ENCODE peak calls at places on chromosomes 3 and 15, in seven cellular contexts. One of them, this sample, is unnamed.

GRCh38 chr3:130539005-130539404 is 22.0 kb downstream of the COL6A6 start:
- DNase-seq in H9: peak; percentile 73
- DNase-seq in GM23248: peak; percentile 63
- DNase-seq in GM23338: peak; percentile 84
- DNase-seq in K562: peak; percentile 71
- DNase-seq in Karpas-422: peak; percentile 87
- DNase-seq in SK-N-SH: peak; percentile 68
- DNase-seq in this sample: peak; percentile 4

GRCh38 chr3:183913580-183913920 is 28.9 kb upstream of the PARL start:
- DNase-seq in GM23248: no peak
- DNase-seq in K562: no peak
- DNase-seq in GM23338: no peak
- DNase-seq in Karpas-422: no peak
- DNase-seq in H9: no peak
- DNase-seq in SK-N-SH: no peak
- DNase-seq in this sample: no peak

GRCh38 chr3:42472555-42472954 is 29.9 kb upstream of the VIPR1 start:
- DNase-seq in GM23338: no peak
- DNase-seq in GM23248: no peak
- DNase-seq in H9: no peak
- DNase-seq in SK-N-SH: no peak
- DNase-seq in K562: no peak
- DNase-seq in Karpas-422: no peak
- DNase-seq in this sample: no peak

GRCh38 chr15:39191871-39192281 is 389.0 kb upstream of the THBS1 start:
- DNase-seq in GM23338: no peak
- DNase-seq in H9: no peak
- DNase-seq in K562: no peak
- DNase-seq in Karpas-422: no peak
- DNase-seq in GM23248: peak; percentile 66
- DNase-seq in SK-N-SH: no peak
- DNase-seq in this sample: no peak

GRCh38 chr3:68007621-68008226 is 353.3 kb upstream of the SUCLG2 start:
- DNase-seq in GM23338: peak; percentile 71
- DNase-seq in GM23248: no peak
- DNase-seq in Karpas-422: no peak
- DNase-seq in H9: peak; percentile 69
- DNase-seq in K562: no peak
- DNase-seq in SK-N-SH: peak; percentile 21
- DNase-seq in this sample: no peak

GRCh38 chr3:100120693-100121092 is 6.4 kb upstream of the FILIP1L start:
- DNase-seq in K562: no peak
- DNase-seq in GM23248: no peak
- DNase-seq in Karpas-422: no peak
- DNase-seq in SK-N-SH: no peak
- DNase-seq in H9: no peak
- DNase-seq in GM23338: no peak
- DNase-seq in this sample: no peak

GRCh38 chr15:82043726-82044372 is 2.0 kb downstream of the MEX3B start:
- DNase-seq in Karpas-422: no peak
- DNase-seq in SK-N-SH: peak; percentile 56
- DNase-seq in GM23248: peak; percentile 75
- DNase-seq in K562: no peak
- DNase-seq in GM23338: peak; percentile 62
- DNase-seq in H9: peak; percentile 41
- DNase-seq in this sample: peak; percentile 15

GRCh38 chr15:57668074-57668473 is 38.4 kb upstream of the POLR2M start:
- DNase-seq in GM23338: no peak
- DNase-seq in SK-N-SH: no peak
- DNase-seq in GM23248: no peak
- DNase-seq in Karpas-422: no peak
- DNase-seq in H9: no peak
- DNase-seq in K562: no peak
- DNase-seq in this sample: no peak

GRCh38 chr15:40591310-40591845 is 2.7 kb upstream of the KNL1 start:
- DNase-seq in GM23248: no peak
- DNase-seq in SK-N-SH: no peak
- DNase-seq in K562: peak; percentile 51
- DNase-seq in GM23338: peak; percentile 69
- DNase-seq in Karpas-422: no peak
- DNase-seq in H9: peak; percentile 57
- DNase-seq in this sample: no peak

GRCh38 chr3:15753056-15753710 is 44.6 kb downstream of the ANKRD28 start:
- DNase-seq in K562: no peak
- DNase-seq in GM23338: no peak
- DNase-seq in GM23248: no peak
- DNase-seq in Karpas-422: no peak
- DNase-seq in SK-N-SH: no peak
- DNase-seq in H9: no peak
- DNase-seq in this sample: no peak

GRCh38 chr3:193921480-193921879 is 214.5 kb upstream of the HES1 start:
- DNase-seq in SK-N-SH: no peak
- DNase-seq in H9: no peak
- DNase-seq in Karpas-422: no peak
- DNase-seq in GM23338: no peak
- DNase-seq in K562: no peak
- DNase-seq in GM23248: no peak
- DNase-seq in this sample: no peak

GRCh38 chr3:193917096-193917495 is 218.9 kb upstream of the HES1 start:
- DNase-seq in GM23248: no peak
- DNase-seq in H9: no peak
- DNase-seq in K562: no peak
- DNase-seq in GM23338: no peak
- DNase-seq in SK-N-SH: no peak
- DNase-seq in Karpas-422: no peak
- DNase-seq in this sample: no peak

GRCh38 chr3:193922034-193922774 is 213.7 kb upstream of the HES1 start:
- DNase-seq in Karpas-422: no peak
- DNase-seq in K562: no peak
- DNase-seq in H9: no peak
- DNase-seq in GM23248: no peak
- DNase-seq in GM23338: no peak
- DNase-seq in SK-N-SH: no peak
- DNase-seq in this sample: no peak
- H3K4me2 ChIP-seq in Karpas-422: no peak overlapping the region
- H3K4me2 ChIP-seq in K562: peak overlapping the region; percentile 13
- H3K4me2 ChIP-seq in H9: no peak overlapping the region
- H3K4me2 ChIP-seq in GM23248: no peak overlapping the region
- H3K4me2 ChIP-seq in GM23338: no peak overlapping the region
- H3K4me2 ChIP-seq in SK-N-SH: no peak overlapping the region
- H3K4me2 ChIP-seq in this sample: no peak overlapping the region

DNA sequence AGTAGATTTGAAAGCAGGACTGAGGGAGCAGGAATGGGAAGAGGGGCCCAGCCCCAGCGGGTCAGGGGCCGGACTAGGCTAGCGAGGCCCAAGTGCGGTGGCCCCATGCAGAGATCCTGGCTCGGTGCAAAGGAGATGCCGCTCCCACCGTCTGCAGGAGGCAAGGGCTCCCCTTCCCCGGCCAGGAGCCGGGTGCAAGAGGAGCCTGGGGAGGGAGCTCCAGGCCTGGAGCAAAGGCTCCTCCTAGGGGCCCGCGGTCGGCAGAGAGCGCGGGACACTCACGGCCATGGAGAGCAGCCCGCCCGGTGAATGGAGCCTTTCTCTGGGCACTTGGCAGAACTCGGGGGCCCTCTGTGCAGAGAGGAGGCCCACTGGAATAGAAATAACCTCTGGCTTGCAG is 43.2 kb upstream of the USP3 start:
- DNase-seq in SK-N-SH: no peak
- DNase-seq in GM23338: peak; percentile 80
- DNase-seq in K562: no peak
- DNase-seq in Karpas-422: no peak
- DNase-seq in H9: peak; percentile 81
- DNase-seq in GM23248: no peak
- DNase-seq in this sample: no peak
- H2AFZ ChIP-seq in SK-N-SH: no peak overlapping the region
- H2AFZ ChIP-seq in GM23338: peak overlapping the region; percentile 91
- H2AFZ ChIP-seq in K562: peak overlapping the region; percentile 13
- H2AFZ ChIP-seq in Karpas-422: no peak overlapping the region
- H2AFZ ChIP-seq in H9: no peak overlapping the region
- H2AFZ ChIP-seq in GM23248: no peak overlapping the region
- H2AFZ ChIP-seq in this sample: no peak overlapping the region

GRCh38 chr15:83285979-83286553 is 1.6 kb upstream of the BNC1 start:
- DNase-seq in Karpas-422: no peak
- DNase-seq in SK-N-SH: no peak
- DNase-seq in GM23248: peak; percentile 89
- DNase-seq in GM23338: no peak
- DNase-seq in H9: no peak
- DNase-seq in K562: no peak
- DNase-seq in this sample: peak; percentile 58
- H3K4me2 ChIP-seq in Karpas-422: no peak overlapping the region
- H3K4me2 ChIP-seq in SK-N-SH: peak overlapping the region; percentile 11
- H3K4me2 ChIP-seq in GM23248: peak overlapping the region; percentile 56
- H3K4me2 ChIP-seq in GM23338: no peak overlapping the region
- H3K4me2 ChIP-seq in H9: no peak overlapping the region
- H3K4me2 ChIP-seq in K562: no peak overlapping the region
- H3K4me2 ChIP-seq in this sample: no peak overlapping the region

GRCh38 chr3:196996454-196997265 is 28.0 kb upstream of the PIGZ start:
- DNase-seq in GM23248: no peak
- DNase-seq in GM23338: no peak
- DNase-seq in Karpas-422: no peak
- DNase-seq in K562: no peak
- DNase-seq in SK-N-SH: no peak
- DNase-seq in H9: peak; percentile 17
- DNase-seq in this sample: no peak
- H2AFZ ChIP-seq in GM23248: no peak overlapping the region
- H2AFZ ChIP-seq in GM23338: no peak overlapping the region
- H2AFZ ChIP-seq in Karpas-422: no peak overlapping the region
- H2AFZ ChIP-seq in K562: no peak overlapping the region
- H2AFZ ChIP-seq in SK-N-SH: no peak overlapping the region
- H2AFZ ChIP-seq in H9: no peak overlapping the region
- H2AFZ ChIP-seq in this sample: no peak overlapping the region

GRCh38 chr3:71309886-71310285 is 273.6 kb downstream of the FOXP1 start:
- DNase-seq in SK-N-SH: no peak
- DNase-seq in H9: no peak
- DNase-seq in K562: no peak
- DNase-seq in GM23338: no peak
- DNase-seq in GM23248: peak; percentile 57
- DNase-seq in Karpas-422: no peak
- DNase-seq in this sample: peak; percentile 62
- H3K4me2 ChIP-seq in SK-N-SH: no peak overlapping the region
- H3K4me2 ChIP-seq in H9: no peak overlapping the region
- H3K4me2 ChIP-seq in K562: no peak overlapping the region
- H3K4me2 ChIP-seq in GM23338: no peak overlapping the region
- H3K4me2 ChIP-seq in GM23248: peak overlapping the region; percentile 81
- H3K4me2 ChIP-seq in Karpas-422: peak overlapping the region; percentile 2
- H3K4me2 ChIP-seq in this sample: no peak overlapping the region

GRCh38 chr3:187504435-187504834 is 136.2 kb downstream of the RTP4 start:
- DNase-seq in Karpas-422: no peak
- DNase-seq in GM23248: peak; percentile 7
- DNase-seq in SK-N-SH: no peak
- DNase-seq in K562: no peak
- DNase-seq in H9: no peak
- DNase-seq in GM23338: no peak
- DNase-seq in this sample: peak; percentile 13
- H2AFZ ChIP-seq in Karpas-422: no peak overlapping the region
- H2AFZ ChIP-seq in GM23248: no peak overlapping the region
- H2AFZ ChIP-seq in SK-N-SH: no peak overlapping the region
- H2AFZ ChIP-seq in K562: no peak overlapping the region
- H2AFZ ChIP-seq in H9: no peak overlapping the region
- H2AFZ ChIP-seq in GM23338: no peak overlapping the region
- H2AFZ ChIP-seq in this sample: no peak overlapping the region

GRCh38 chr15:43772624-43773023 is 4.1 kb downstream of the ELL3 start:
- DNase-seq in K562: no peak
- DNase-seq in Karpas-422: peak; percentile 47
- DNase-seq in H9: no peak
- DNase-seq in GM23248: no peak
- DNase-seq in SK-N-SH: no peak
- DNase-seq in GM23338: no peak
- DNase-seq in this sample: no peak
- H3K4me2 ChIP-seq in K562: no peak overlapping the region
- H3K4me2 ChIP-seq in Karpas-422: peak overlapping the region; percentile 16
- H3K4me2 ChIP-seq in H9: no peak overlapping the region
- H3K4me2 ChIP-seq in GM23248: no peak overlapping the region
- H3K4me2 ChIP-seq in SK-N-SH: no peak overlapping the region
- H3K4me2 ChIP-seq in GM23338: no peak overlapping the region
- H3K4me2 ChIP-seq in this sample: no peak overlapping the region

GRCh38 chr15:95724908-95725633 is 605.4 kb upstream of the NR2F2 start:
- DNase-seq in GM23248: no peak
- DNase-seq in H9: no peak
- DNase-seq in Karpas-422: no peak
- DNase-seq in GM23338: no peak
- DNase-seq in K562: no peak
- DNase-seq in SK-N-SH: no peak
- DNase-seq in this sample: no peak
- H2AFZ ChIP-seq in GM23248: no peak overlapping the region
- H2AFZ ChIP-seq in H9: no peak overlapping the region
- H2AFZ ChIP-seq in Karpas-422: no peak overlapping the region
- H2AFZ ChIP-seq in GM23338: no peak overlapping the region
- H2AFZ ChIP-seq in K562: no peak overlapping the region
- H2AFZ ChIP-seq in SK-N-SH: no peak overlapping the region
- H2AFZ ChIP-seq in this sample: no peak overlapping the region

DNA sequence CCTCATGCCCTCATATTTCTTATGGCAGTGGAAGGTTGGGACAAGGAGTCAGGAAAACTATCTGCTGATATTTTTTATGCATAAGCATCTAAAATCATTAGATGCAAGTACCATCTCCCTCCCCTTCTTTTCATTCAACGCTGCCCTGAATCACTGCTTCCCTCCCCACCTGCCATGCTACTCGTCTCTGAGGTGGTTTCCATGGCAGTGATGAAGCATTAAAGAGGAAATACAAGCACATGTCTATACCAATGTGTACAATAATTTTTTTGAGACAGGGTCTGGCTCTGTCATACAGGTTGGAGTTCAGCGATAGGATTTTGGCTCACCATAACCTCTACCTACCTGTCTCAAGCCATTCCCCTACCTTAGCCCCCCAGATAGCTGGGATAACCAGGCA is 67.5 kb upstream of the SETMAR start:
- DNase-seq in H9: no peak
- DNase-seq in GM23338: no peak
- DNase-seq in GM23248: no peak
- DNase-seq in K562: no peak
- DNase-seq in SK-N-SH: no peak
- DNase-seq in Karpas-422: no peak
- DNase-seq in this sample: no peak
- H3K4me2 ChIP-seq in H9: no peak overlapping the region
- H3K4me2 ChIP-seq in GM23338: no peak overlapping the region
- H3K4me2 ChIP-seq in GM23248: no peak overlapping the region
- H3K4me2 ChIP-seq in K562: no peak overlapping the region
- H3K4me2 ChIP-seq in SK-N-SH: no peak overlapping the region
- H3K4me2 ChIP-seq in Karpas-422: no peak overlapping the region
- H3K4me2 ChIP-seq in this sample: no peak overlapping the region

DNA sequence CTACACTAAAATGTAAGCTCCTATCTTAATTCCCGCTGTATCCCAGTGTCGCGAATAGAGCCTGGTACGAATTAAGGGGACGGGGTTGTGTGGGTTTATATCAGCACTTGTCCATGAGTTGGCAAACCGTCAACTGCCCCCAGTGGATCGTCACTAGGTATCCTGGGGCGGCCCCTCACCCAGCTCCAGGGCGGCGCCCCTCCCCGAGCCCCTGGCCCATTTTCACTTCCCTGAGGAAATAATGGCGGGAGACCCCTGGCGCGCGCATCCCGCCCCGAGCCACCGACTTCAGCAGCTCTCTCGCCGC is 428 bp downstream of the RUVBL1 start:
- DNase-seq in GM23248: no peak
- DNase-seq in H9: no peak
- DNase-seq in K562: no peak
- DNase-seq in SK-N-SH: no peak
- DNase-seq in Karpas-422: no peak
- DNase-seq in GM23338: no peak
- DNase-seq in this sample: no peak
- H2AFZ ChIP-seq in GM23248: peak overlapping the region; percentile 100
- H2AFZ ChIP-seq in H9: no peak overlapping the region
- H2AFZ ChIP-seq in K562: peak overlapping the region; percentile 83
- H2AFZ ChIP-seq in SK-N-SH: peak overlapping the region; percentile 90
- H2AFZ ChIP-seq in Karpas-422: no peak overlapping the region
- H2AFZ ChIP-seq in GM23338: no peak overlapping the region
- H2AFZ ChIP-seq in this sample: peak overlapping the region; percentile 97